ENCODE peak calls at places on chromosomes 4 and X, in six cellular contexts. B is NAMALWA, A is HFF-Myc, X is cardiac muscle cell, F is G401, R is astrocyte of the hippocampus. S is an unnamed sample.

GRCh38 chr4:60500860-60501259 is 699.3 kb upstream of the ADGRL3 start:
- DNase-seq in B (no peak), A (no peak), X (no peak), F (no peak), R (no peak), S (no peak)

GRCh38 chr4:109301691-109302365 is 630 bp downstream of the COL25A1 start:
- DNase-seq in B (no peak), A (no peak), X (no peak), F (no peak), R (peak; percentile 35), S (no peak)

GRCh38 chr4:3403104-3403906 is 38.5 kb upstream of the HGFAC start:
- DNase-seq in B (no peak), A (no peak), X (no peak), F (no peak), R (no peak), S (no peak)

GRCh38 chr4:167595898-167596297 is 361.6 kb upstream of the SPOCK3 start:
- DNase-seq in B (no peak), A (no peak), X (no peak), F (no peak), R (no peak), S (no peak)

GRCh38 chrX:56763556-56764152 is 34.6 kb downstream of the NBDY start:
- DNase-seq in B (no peak), A (no peak), X (no peak), F (peak; percentile 86), R (peak; percentile 87), S (no peak)

GRCh38 chrX:153688900-153689590 is 1.3 kb downstream of the SLC6A8 start:
- DNase-seq in B (no peak), A (no peak), X (peak; percentile 29), F (peak; percentile 49), R (peak; percentile 70), S (no peak)

GRCh38 chr4:138413273-138413672 is 171.1 kb upstream of the SLC7A11 start:
- DNase-seq in B (no peak), A (no peak), X (no peak), F (no peak), R (no peak), S (no peak)

GRCh38 chrX:37314526-37314925 is 34.6 kb upstream of the PRRG1 start:
- DNase-seq in B (no peak), A (no peak), X (peak; percentile 87), F (no peak), R (peak; percentile 20), S (peak; percentile 27)

GRCh38 chrX:28854637-28855036 is 267.4 kb downstream of the IL1RAPL1 start:
- DNase-seq in B (no peak), A (no peak), X (peak; percentile 11), F (no peak), R (peak; percentile 5), S (no peak)

GRCh38 chr4:3793545-3793944 is 27.4 kb downstream of the ADRA2C start:
- DNase-seq in B (no peak), A (no peak), X (no peak), F (no peak), R (no peak), S (no peak)

GRCh38 chrX:23554304-23554703 is 113.0 kb upstream of the PRDX4 start:
- DNase-seq in B (peak; percentile 30), A (peak; percentile 9), X (peak; percentile 60), F (peak; percentile 61), R (peak; percentile 50), S (no peak)

GRCh38 chrX:40097492-40098263 is at the start of gene BCOR:
- DNase-seq in B (peak; percentile 67), A (no peak), X (peak; percentile 72), F (peak; percentile 59), R (peak; percentile 75), S (no peak)

GRCh38 chr4:127793528-127793927 is 11.4 kb downstream of the HSPA4L start:
- DNase-seq in B (no peak), A (no peak), X (no peak), F (no peak), R (no peak), S (no peak)

GRCh38 chr4:567457-568350 is 8.4 kb downstream of the TMEM271 start:
- DNase-seq in B (no peak), A (no peak), X (no peak), F (no peak), R (no peak), S (no peak)